ENCODE peak calls at places on chromosome 17, in four cellular contexts. One of them, this sample, is unnamed.

GRCh38 chr17:59856859-59857794 is 35.6 kb downstream of the TUBD1 start:
- DNase-seq in HepG2: no peak
- DNase-seq in K562: no peak
- DNase-seq in GM12878: no peak
- DNase-seq in this sample: no peak

GRCh38 chr17:77212081-77212832 is 71.5 kb downstream of the SEC14L1 start:
- DNase-seq in HepG2: no peak
- DNase-seq in K562: no peak
- DNase-seq in GM12878: peak
- DNase-seq in this sample: no peak

GRCh38 chr17:65371702-65372101 is 189.7 kb downstream of the AXIN2 start:
- DNase-seq in HepG2: no peak
- DNase-seq in K562: no peak
- DNase-seq in GM12878: no peak
- DNase-seq in this sample: no peak

GRCh38 chr17:75765981-75766380 is 989 bp upstream of the GALK1 start:
- DNase-seq in HepG2: no peak
- DNase-seq in K562: no peak
- DNase-seq in GM12878: no peak
- DNase-seq in this sample: no peak

GRCh38 chr17:50908860-50909764 is 43.0 kb upstream of the TOB1 start:
- DNase-seq in HepG2: peak
- DNase-seq in K562: no peak
- DNase-seq in GM12878: no peak
- DNase-seq in this sample: peak

GRCh38 chr17:7356072-7356549 is 1.2 kb downstream of the TMEM95 start:
- DNase-seq in HepG2: no peak
- DNase-seq in K562: peak
- DNase-seq in GM12878: no peak
- DNase-seq in this sample: peak

GRCh38 chr17:263773-264172 is 82.3 kb upstream of the DOC2B start:
- DNase-seq in HepG2: no peak
- DNase-seq in K562: no peak
- DNase-seq in GM12878: no peak
- DNase-seq in this sample: no peak

GRCh38 chr17:64781394-64781793 is 119.3 kb upstream of the SMURF2 start:
- DNase-seq in HepG2: no peak
- DNase-seq in K562: no peak
- DNase-seq in GM12878: no peak
- DNase-seq in this sample: peak

GRCh38 chr17:51355314-51356083 is 95.2 kb downstream of the UTP18 start:
- DNase-seq in HepG2: no peak
- DNase-seq in K562: no peak
- DNase-seq in GM12878: no peak
- DNase-seq in this sample: no peak

GRCh38 chr17:15649861-15650391 is 30.4 kb upstream of the FBXW10B start:
- DNase-seq in HepG2: no peak
- DNase-seq in K562: no peak
- DNase-seq in GM12878: no peak
- DNase-seq in this sample: no peak

GRCh38 chr17:81471804-81472456 is 40.7 kb downstream of the ACTG1 start:
- DNase-seq in HepG2: peak
- DNase-seq in K562: peak
- DNase-seq in GM12878: no peak
- DNase-seq in this sample: peak

GRCh38 chr17:29595943-29596774 is 3.2 kb downstream of the ANKRD13B start:
- DNase-seq in HepG2: no peak
- DNase-seq in K562: no peak
- DNase-seq in GM12878: no peak
- DNase-seq in this sample: no peak

GRCh38 chr17:15257316-15257925 is 7.7 kb downstream of the PMP22 start:
- DNase-seq in HepG2: peak
- DNase-seq in K562: peak
- DNase-seq in GM12878: peak
- DNase-seq in this sample: peak

GRCh38 chr17:32486091-32486700 is 597 bp upstream of the CDK5R1 start:
- DNase-seq in HepG2: peak
- DNase-seq in K562: peak
- DNase-seq in GM12878: no peak
- DNase-seq in this sample: peak

GRCh38 chr17:49361129-49361901 is 735 bp downstream of the ZNF652 start:
- DNase-seq in HepG2: peak
- DNase-seq in K562: peak
- DNase-seq in GM12878: peak
- DNase-seq in this sample: peak

GRCh38 chr17:75081611-75082540 is 5.9 kb upstream of the SLC16A5 start:
- DNase-seq in HepG2: no peak
- DNase-seq in K562: no peak
- DNase-seq in GM12878: no peak
- DNase-seq in this sample: no peak

GRCh38 chr17:76923491-76923890 is 55.3 kb downstream of the MGAT5B start:
- DNase-seq in HepG2: no peak
- DNase-seq in K562: no peak
- DNase-seq in GM12878: no peak
- DNase-seq in this sample: no peak

GRCh38 chr17:47205419-47205963 is 3.7 kb upstream of the MYL4 start:
- DNase-seq in HepG2: no peak
- DNase-seq in K562: no peak
- DNase-seq in GM12878: peak
- DNase-seq in this sample: peak

GRCh38 chr17:66351053-66351452 is 48.6 kb downstream of the PRKCA start:
- DNase-seq in HepG2: no peak
- DNase-seq in K562: no peak
- DNase-seq in GM12878: no peak
- DNase-seq in this sample: no peak

GRCh38 chr17:83183951-83184506 is 104.6 kb downstream of the METRNL start:
- DNase-seq in HepG2: no peak
- DNase-seq in K562: no peak
- DNase-seq in GM12878: no peak
- DNase-seq in this sample: no peak

GRCh38 chr17:83073389-83074063 is 5.9 kb upstream of the METRNL start:
- DNase-seq in HepG2: no peak
- DNase-seq in K562: peak
- DNase-seq in GM12878: no peak
- DNase-seq in this sample: no peak

GRCh38 chr17:79365836-79366831 is 244.7 kb downstream of the RBFOX3 start:
- DNase-seq in HepG2: no peak
- DNase-seq in K562: no peak
- DNase-seq in GM12878: no peak
- DNase-seq in this sample: no peak

GRCh38 chr17:76546556-76547182 is 6.8 kb downstream of the PRCD start:
- DNase-seq in HepG2: no peak
- DNase-seq in K562: no peak
- DNase-seq in GM12878: no peak
- DNase-seq in this sample: no peak

GRCh38 chr17:79399610-79400144 is 211.2 kb downstream of the RBFOX3 start:
- DNase-seq in HepG2: no peak
- DNase-seq in K562: no peak
- DNase-seq in GM12878: no peak
- DNase-seq in this sample: no peak

GRCh38 chr17:9890124-9890523 is 14.9 kb downstream of the RCVRN start:
- DNase-seq in HepG2: peak
- DNase-seq in K562: peak
- DNase-seq in GM12878: no peak
- DNase-seq in this sample: peak

GRCh38 chr17:17326275-17326875 is 23.2 kb downstream of the NT5M start:
- DNase-seq in HepG2: no peak
- DNase-seq in K562: no peak
- DNase-seq in GM12878: no peak
- DNase-seq in this sample: no peak

GRCh38 chr17:80507965-80508364 is 31.6 kb upstream of the NPTX1 start:
- DNase-seq in HepG2: no peak
- DNase-seq in K562: no peak
- DNase-seq in GM12878: no peak
- DNase-seq in this sample: no peak

GRCh38 chr17:55563363-55563762 is 52.1 kb upstream of the SMIM36 start:
- DNase-seq in HepG2: no peak
- DNase-seq in K562: no peak
- DNase-seq in GM12878: no peak
- DNase-seq in this sample: no peak

GRCh38 chr17:1561420-1562177 is 993 bp downstream of the PITPNA start:
- DNase-seq in HepG2: no peak
- DNase-seq in K562: peak
- DNase-seq in GM12878: no peak
- DNase-seq in this sample: peak

GRCh38 chr17:50856431-50856830 is 9.7 kb downstream of the TOB1 start:
- DNase-seq in HepG2: no peak
- DNase-seq in K562: no peak
- DNase-seq in GM12878: no peak
- DNase-seq in this sample: no peak

GRCh38 chr17:45372325-45372869 is 55.6 kb upstream of the MAP3K14 start:
- DNase-seq in HepG2: no peak
- DNase-seq in K562: no peak
- DNase-seq in GM12878: no peak
- DNase-seq in this sample: peak

GRCh38 chr17:17372856-17373520 is 69.8 kb downstream of the NT5M start:
- DNase-seq in HepG2: no peak
- DNase-seq in K562: no peak
- DNase-seq in GM12878: no peak
- DNase-seq in this sample: no peak

GRCh38 chr17:66129759-66130158 is 62.2 kb downstream of the CEP112 start:
- DNase-seq in HepG2: no peak
- DNase-seq in K562: no peak
- DNase-seq in GM12878: no peak
- DNase-seq in this sample: no peak

GRCh38 chr17:8320990-8321389 is 10.9 kb downstream of the ARHGEF15 start:
- DNase-seq in HepG2: no peak
- DNase-seq in K562: peak
- DNase-seq in GM12878: no peak
- DNase-seq in this sample: no peak

GRCh38 chr17:29625037-29625750 is 2.5 kb upstream of the CORO6 start:
- DNase-seq in HepG2: no peak
- DNase-seq in K562: no peak
- DNase-seq in GM12878: no peak
- DNase-seq in this sample: no peak

GRCh38 chr17:28460901-28461300 is 12.5 kb upstream of the SLC13A2 start:
- DNase-seq in HepG2: no peak
- DNase-seq in K562: no peak
- DNase-seq in GM12878: no peak
- DNase-seq in this sample: no peak

GRCh38 chr17:76585048-76585648 is 512 bp downstream of the ST6GALNAC2 start:
- DNase-seq in HepG2: no peak
- DNase-seq in K562: no peak
- DNase-seq in GM12878: no peak
- DNase-seq in this sample: peak

GRCh38 chr17:32541640-32542039 is 54.8 kb downstream of the CDK5R1 start:
- DNase-seq in HepG2: no peak
- DNase-seq in K562: no peak
- DNase-seq in GM12878: no peak
- DNase-seq in this sample: peak

GRCh38 chr17:17146791-17147406 is 59.2 kb downstream of the PLD6 start:
- DNase-seq in HepG2: peak
- DNase-seq in K562: no peak
- DNase-seq in GM12878: no peak
- DNase-seq in this sample: peak

GRCh38 chr17:78258323-78259229 is 27.1 kb downstream of the TMEM235 start:
- DNase-seq in HepG2: peak
- DNase-seq in K562: peak
- DNase-seq in GM12878: no peak
- DNase-seq in this sample: no peak
- TF ChIP-seq ESRRA in HepG2: no peak
- TF ChIP-seq ESRRA in K562: peak
- TF ChIP-seq ESRRA in GM12878: no peak
- TF ChIP-seq ESRRA in this sample: no peak

DNA sequence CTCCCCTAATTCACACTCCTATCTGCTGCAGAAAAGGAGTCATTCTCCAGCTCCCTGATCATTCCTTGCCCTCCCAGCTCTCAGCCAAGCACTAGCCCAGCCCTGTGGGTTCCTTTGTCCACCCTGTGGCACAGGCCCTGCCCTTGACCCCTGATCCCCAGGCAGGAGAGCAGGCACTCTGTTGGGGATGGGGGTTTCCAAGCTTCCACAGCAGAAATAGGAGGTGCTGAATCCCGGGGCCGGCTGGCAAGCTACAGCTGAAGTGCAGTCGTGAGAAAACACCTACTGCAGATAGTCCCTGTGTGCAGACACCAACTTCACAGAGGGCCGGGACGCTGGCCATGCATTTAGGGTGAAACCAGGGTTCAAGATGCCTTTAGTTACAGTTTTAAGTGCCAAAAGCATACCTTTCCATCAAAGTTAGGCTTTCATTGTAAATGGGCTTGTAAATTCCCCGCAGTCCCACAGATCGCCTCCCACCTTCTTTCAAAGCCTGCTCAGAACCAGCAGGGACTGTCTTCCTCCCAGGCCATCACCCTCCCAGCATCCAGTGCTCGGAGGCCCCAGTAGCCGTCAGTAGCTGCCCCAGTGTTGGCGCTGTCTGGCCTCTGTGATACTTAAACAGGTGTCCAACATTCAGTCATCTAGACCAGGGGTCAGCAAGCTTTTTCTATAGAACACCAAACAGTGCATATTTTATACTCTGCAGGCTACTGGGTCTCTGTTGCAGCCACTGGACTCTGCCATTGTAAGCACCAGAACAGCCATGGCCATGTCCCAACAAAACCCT is 10.6 kb downstream of the CPSF4L start:
- DNase-seq in HepG2: no peak
- DNase-seq in K562: no peak
- DNase-seq in GM12878: no peak
- DNase-seq in this sample: no peak
- TF ChIP-seq TCF7 in HepG2: no peak
- TF ChIP-seq TCF7 in K562: no peak
- TF ChIP-seq TCF7 in GM12878: no peak
- TF ChIP-seq TCF7 in this sample: no peak

GRCh38 chr17:58534901-58535421 is 20.5 kb upstream of the MTMR4 start:
- DNase-seq in HepG2: peak
- DNase-seq in K562: peak
- DNase-seq in GM12878: no peak
- DNase-seq in this sample: no peak
- TF ChIP-seq ESRRA in HepG2: no peak
- TF ChIP-seq ESRRA in K562: no peak
- TF ChIP-seq ESRRA in GM12878: no peak
- TF ChIP-seq ESRRA in this sample: no peak

GRCh38 chr17:40496170-40496569 is 5.3 kb downstream of the TNS4 start:
- DNase-seq in HepG2: no peak
- DNase-seq in K562: no peak
- DNase-seq in GM12878: no peak
- DNase-seq in this sample: no peak
- TF ChIP-seq TCF7 in HepG2: no peak
- TF ChIP-seq TCF7 in K562: no peak
- TF ChIP-seq TCF7 in GM12878: no peak
- TF ChIP-seq TCF7 in this sample: no peak

GRCh38 chr17:43826206-43826605 is 6.7 kb downstream of the MPP3 start:
- DNase-seq in HepG2: no peak
- DNase-seq in K562: no peak
- DNase-seq in GM12878: no peak
- DNase-seq in this sample: no peak
- TF ChIP-seq ESRRA in HepG2: no peak
- TF ChIP-seq ESRRA in K562: no peak
- TF ChIP-seq ESRRA in GM12878: no peak
- TF ChIP-seq ESRRA in this sample: no peak

This sample was measured in WTC11.